ENCODE peak calls at places on chromosomes 7 and 10, in nine cellular contexts. One of them, this sample, is unnamed. For H3K4me1, the result is how much of the 10 kb centered on the place peaks cover.

GRCh38 chr10:14665304-14665703 is 109.4 kb downstream of the FAM107B start:
- DNase-seq in MM.1S: no peak
- DNase-seq in esophagus muscularis mucosa: no peak
- DNase-seq in neuronal stem cell: no peak
- DNase-seq in aorta: no peak
- DNase-seq in breast epithelium: no peak
- DNase-seq in psoas muscle: no peak
- DNase-seq in DND-41: no peak
- DNase-seq in IMR-90: no peak
- DNase-seq in this sample: no peak

GRCh38 chr10:106577756-106578155 is 586.8 kb downstream of the SORCS1 start:
- DNase-seq in IMR-90: no peak
- DNase-seq in esophagus muscularis mucosa: no peak
- DNase-seq in DND-41: no peak
- DNase-seq in aorta: no peak
- DNase-seq in MM.1S: no peak
- DNase-seq in neuronal stem cell: no peak
- DNase-seq in breast epithelium: no peak
- DNase-seq in psoas muscle: no peak
- DNase-seq in this sample: no peak

GRCh38 chr7:22109761-22110160 is 164.1 kb upstream of the CDCA7L start:
- DNase-seq in IMR-90: peak
- DNase-seq in MM.1S: peak
- DNase-seq in psoas muscle: peak
- DNase-seq in esophagus muscularis mucosa: no peak
- DNase-seq in DND-41: peak
- DNase-seq in neuronal stem cell: no peak
- DNase-seq in breast epithelium: no peak
- DNase-seq in aorta: no peak
- DNase-seq in this sample: no peak

GRCh38 chr7:36440880-36441279 is 51.2 kb downstream of the ANLN start:
- DNase-seq in aorta: no peak
- DNase-seq in breast epithelium: no peak
- DNase-seq in psoas muscle: no peak
- DNase-seq in MM.1S: no peak
- DNase-seq in IMR-90: peak
- DNase-seq in DND-41: no peak
- DNase-seq in esophagus muscularis mucosa: no peak
- DNase-seq in neuronal stem cell: no peak
- DNase-seq in this sample: peak

GRCh38 chr10:87578799-87579401 is 74.2 kb downstream of the MINPP1 start:
- DNase-seq in psoas muscle: no peak
- DNase-seq in aorta: no peak
- DNase-seq in esophagus muscularis mucosa: no peak
- DNase-seq in MM.1S: no peak
- DNase-seq in DND-41: no peak
- DNase-seq in IMR-90: peak
- DNase-seq in neuronal stem cell: no peak
- DNase-seq in breast epithelium: no peak
- DNase-seq in this sample: no peak

GRCh38 chr10:58511765-58512469 is 755 bp upstream of the BICC1 start:
- DNase-seq in psoas muscle: peak
- DNase-seq in DND-41: no peak
- DNase-seq in MM.1S: no peak
- DNase-seq in breast epithelium: no peak
- DNase-seq in esophagus muscularis mucosa: no peak
- DNase-seq in neuronal stem cell: no peak
- DNase-seq in IMR-90: peak
- DNase-seq in aorta: peak
- DNase-seq in this sample: no peak

GRCh38 chr7:70553364-70553763 is 578.6 kb upstream of the GALNT17 start:
- DNase-seq in psoas muscle: no peak
- DNase-seq in IMR-90: no peak
- DNase-seq in MM.1S: no peak
- DNase-seq in breast epithelium: no peak
- DNase-seq in neuronal stem cell: no peak
- DNase-seq in DND-41: no peak
- DNase-seq in aorta: no peak
- DNase-seq in esophagus muscularis mucosa: no peak
- DNase-seq in this sample: no peak

GRCh38 chr7:12351843-12352242 is 51.8 kb downstream of the VWDE start:
- DNase-seq in psoas muscle: no peak
- DNase-seq in DND-41: no peak
- DNase-seq in esophagus muscularis mucosa: no peak
- DNase-seq in breast epithelium: no peak
- DNase-seq in MM.1S: no peak
- DNase-seq in IMR-90: no peak
- DNase-seq in neuronal stem cell: no peak
- DNase-seq in aorta: no peak
- DNase-seq in this sample: no peak

GRCh38 chr7:103142494-103142893 is 6.4 kb downstream of the NAPEPLD start:
- DNase-seq in neuronal stem cell: no peak
- DNase-seq in MM.1S: no peak
- DNase-seq in psoas muscle: no peak
- DNase-seq in esophagus muscularis mucosa: no peak
- DNase-seq in DND-41: no peak
- DNase-seq in IMR-90: no peak
- DNase-seq in breast epithelium: no peak
- DNase-seq in aorta: no peak
- DNase-seq in this sample: no peak

GRCh38 chr10:65931291-65932080 is 994.4 kb upstream of the LRRTM3 start:
- DNase-seq in psoas muscle: no peak
- DNase-seq in neuronal stem cell: no peak
- DNase-seq in aorta: no peak
- DNase-seq in DND-41: no peak
- DNase-seq in esophagus muscularis mucosa: no peak
- DNase-seq in breast epithelium: no peak
- DNase-seq in MM.1S: no peak
- DNase-seq in IMR-90: no peak
- DNase-seq in this sample: no peak

GRCh38 chr7:11833431-11833830 is 1.4 kb upstream of the THSD7A start:
- DNase-seq in breast epithelium: no peak
- DNase-seq in IMR-90: no peak
- DNase-seq in DND-41: no peak
- DNase-seq in psoas muscle: no peak
- DNase-seq in neuronal stem cell: no peak
- DNase-seq in aorta: no peak
- DNase-seq in MM.1S: no peak
- DNase-seq in esophagus muscularis mucosa: no peak
- DNase-seq in this sample: no peak

GRCh38 chr10:85594239-85594638 is 772.4 kb downstream of the GRID1 start:
- DNase-seq in esophagus muscularis mucosa: peak
- DNase-seq in psoas muscle: no peak
- DNase-seq in MM.1S: no peak
- DNase-seq in aorta: no peak
- DNase-seq in breast epithelium: no peak
- DNase-seq in neuronal stem cell: no peak
- DNase-seq in IMR-90: no peak
- DNase-seq in DND-41: no peak
- DNase-seq in this sample: no peak

GRCh38 chr10:71357792-71358265 is 38.8 kb downstream of the SLC29A3 start:
- DNase-seq in psoas muscle: no peak
- DNase-seq in MM.1S: no peak
- DNase-seq in aorta: no peak
- DNase-seq in IMR-90: peak
- DNase-seq in breast epithelium: no peak
- DNase-seq in DND-41: no peak
- DNase-seq in neuronal stem cell: no peak
- DNase-seq in esophagus muscularis mucosa: no peak
- DNase-seq in this sample: no peak

GRCh38 chr10:111648046-111648445 is 535.5 kb downstream of the GPAM start:
- DNase-seq in aorta: no peak
- DNase-seq in MM.1S: no peak
- DNase-seq in breast epithelium: no peak
- DNase-seq in esophagus muscularis mucosa: no peak
- DNase-seq in psoas muscle: no peak
- DNase-seq in DND-41: no peak
- DNase-seq in IMR-90: no peak
- DNase-seq in neuronal stem cell: no peak
- DNase-seq in this sample: no peak

GRCh38 chr10:9060314-9060713 is 1005.8 kb downstream of the GATA3 start:
- DNase-seq in neuronal stem cell: no peak
- DNase-seq in breast epithelium: no peak
- DNase-seq in esophagus muscularis mucosa: no peak
- DNase-seq in IMR-90: no peak
- DNase-seq in psoas muscle: no peak
- DNase-seq in MM.1S: no peak
- DNase-seq in aorta: no peak
- DNase-seq in DND-41: no peak
- DNase-seq in this sample: peak
- H3K4me3 ChIP-seq in neuronal stem cell: no peak
- H3K4me3 ChIP-seq in breast epithelium: no peak
- H3K4me3 ChIP-seq in esophagus muscularis mucosa: no peak
- H3K4me3 ChIP-seq in IMR-90: no peak
- H3K4me3 ChIP-seq in psoas muscle: no peak
- H3K4me3 ChIP-seq in MM.1S: no peak
- H3K4me3 ChIP-seq in aorta: no peak
- H3K4me3 ChIP-seq in DND-41: no peak
- H3K4me3 ChIP-seq in this sample: peak

GRCh38 chr7:137946015-137946414 is 55.9 kb downstream of the CREB3L2 start:
- DNase-seq in neuronal stem cell: no peak
- DNase-seq in breast epithelium: no peak
- DNase-seq in DND-41: no peak
- DNase-seq in aorta: no peak
- DNase-seq in MM.1S: no peak
- DNase-seq in esophagus muscularis mucosa: no peak
- DNase-seq in psoas muscle: no peak
- DNase-seq in IMR-90: no peak
- DNase-seq in this sample: no peak
- H3K4me1 ChIP-seq in neuronal stem cell: under half
- H3K4me1 ChIP-seq in breast epithelium: under half
- H3K4me1 ChIP-seq in DND-41: under half
- H3K4me1 ChIP-seq in aorta: under half
- H3K4me1 ChIP-seq in MM.1S: under half
- H3K4me1 ChIP-seq in esophagus muscularis mucosa: half or more
- H3K4me1 ChIP-seq in psoas muscle: under half
- H3K4me1 ChIP-seq in IMR-90: under half
- H3K4me1 ChIP-seq in this sample: under half

GRCh38 chr7:111678281-111678680 is 116.0 kb upstream of the IMMP2L start:
- DNase-seq in aorta: no peak
- DNase-seq in neuronal stem cell: no peak
- DNase-seq in MM.1S: no peak
- DNase-seq in esophagus muscularis mucosa: no peak
- DNase-seq in DND-41: no peak
- DNase-seq in breast epithelium: no peak
- DNase-seq in psoas muscle: no peak
- DNase-seq in IMR-90: peak
- DNase-seq in this sample: no peak
- H3K4me3 ChIP-seq in aorta: no peak
- H3K4me3 ChIP-seq in neuronal stem cell: no peak
- H3K4me3 ChIP-seq in MM.1S: no peak
- H3K4me3 ChIP-seq in esophagus muscularis mucosa: no peak
- H3K4me3 ChIP-seq in DND-41: no peak
- H3K4me3 ChIP-seq in breast epithelium: no peak
- H3K4me3 ChIP-seq in psoas muscle: no peak
- H3K4me3 ChIP-seq in IMR-90: no peak
- H3K4me3 ChIP-seq in this sample: no peak

GRCh38 chr10:109895848-109896247 is 27.5 kb downstream of the XPNPEP1 start:
- DNase-seq in breast epithelium: no peak
- DNase-seq in esophagus muscularis mucosa: peak
- DNase-seq in psoas muscle: no peak
- DNase-seq in DND-41: no peak
- DNase-seq in neuronal stem cell: no peak
- DNase-seq in IMR-90: no peak
- DNase-seq in MM.1S: no peak
- DNase-seq in aorta: no peak
- DNase-seq in this sample: no peak

GRCh38 chr10:109892885-109893284 is 30.4 kb downstream of the XPNPEP1 start:
- DNase-seq in esophagus muscularis mucosa: no peak
- DNase-seq in aorta: no peak
- DNase-seq in DND-41: no peak
- DNase-seq in psoas muscle: peak
- DNase-seq in neuronal stem cell: peak
- DNase-seq in IMR-90: no peak
- DNase-seq in MM.1S: no peak
- DNase-seq in breast epithelium: no peak
- DNase-seq in this sample: no peak

GRCh38 chr10:109893371-109893770 is 29.9 kb downstream of the XPNPEP1 start:
- DNase-seq in breast epithelium: no peak
- DNase-seq in neuronal stem cell: no peak
- DNase-seq in MM.1S: no peak
- DNase-seq in DND-41: no peak
- DNase-seq in IMR-90: no peak
- DNase-seq in esophagus muscularis mucosa: no peak
- DNase-seq in aorta: no peak
- DNase-seq in psoas muscle: no peak
- DNase-seq in this sample: no peak

GRCh38 chr10:109894516-109894915 is 28.8 kb downstream of the XPNPEP1 start:
- DNase-seq in aorta: peak
- DNase-seq in MM.1S: no peak
- DNase-seq in esophagus muscularis mucosa: no peak
- DNase-seq in breast epithelium: no peak
- DNase-seq in psoas muscle: peak
- DNase-seq in neuronal stem cell: no peak
- DNase-seq in IMR-90: peak
- DNase-seq in DND-41: no peak
- DNase-seq in this sample: no peak

DNA sequence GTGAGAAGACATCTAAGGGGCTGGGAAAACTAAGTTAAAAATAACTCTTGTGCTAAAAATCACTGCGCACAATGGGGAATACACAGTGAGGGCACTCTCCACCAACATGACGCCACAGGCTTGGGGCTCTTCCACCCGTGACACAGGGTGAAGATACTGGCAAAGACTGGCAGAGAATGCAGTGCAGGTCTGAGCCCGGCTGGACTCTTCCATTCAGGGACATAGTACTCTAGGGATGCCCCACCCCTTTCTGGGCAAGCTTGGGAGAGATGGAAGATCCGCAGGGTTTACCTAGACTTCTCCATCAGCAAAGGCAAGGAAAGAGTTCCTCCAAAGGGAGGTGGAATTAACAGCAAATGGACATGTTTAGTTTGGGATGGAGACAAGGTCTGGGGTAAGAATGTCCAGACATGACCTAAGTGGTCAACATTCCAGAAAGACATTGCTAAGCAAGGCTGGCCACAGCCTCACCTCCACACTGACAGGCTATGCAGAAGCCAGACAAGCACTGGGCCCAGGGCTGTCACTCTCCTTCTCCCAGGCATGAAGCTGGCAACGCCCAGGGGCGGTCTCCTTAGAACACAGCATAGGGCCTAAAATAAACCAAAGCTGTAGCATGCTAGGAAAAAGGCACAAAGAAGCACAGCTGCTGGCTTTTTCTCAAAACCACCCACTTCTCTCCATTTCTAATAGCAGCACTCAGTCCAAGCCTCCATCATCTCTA is 28.1 kb downstream of the XPNPEP1 start:
- DNase-seq in neuronal stem cell: no peak
- DNase-seq in esophagus muscularis mucosa: peak
- DNase-seq in psoas muscle: peak
- DNase-seq in breast epithelium: no peak
- DNase-seq in DND-41: no peak
- DNase-seq in aorta: peak
- DNase-seq in MM.1S: no peak
- DNase-seq in IMR-90: peak
- DNase-seq in this sample: no peak
- H3K4me1 ChIP-seq in neuronal stem cell: under half
- H3K4me1 ChIP-seq in esophagus muscularis mucosa: half or more
- H3K4me1 ChIP-seq in psoas muscle: under half
- H3K4me1 ChIP-seq in breast epithelium: under half
- H3K4me1 ChIP-seq in DND-41: under half
- H3K4me1 ChIP-seq in aorta: under half
- H3K4me1 ChIP-seq in MM.1S: under half
- H3K4me1 ChIP-seq in IMR-90: under half
- H3K4me1 ChIP-seq in this sample: under half

This sample was measured in CD4-positive, CD25-positive, alpha-beta regulatory T cell.